ENCODE peak calls at places on chromosome 1, in seven cellular contexts. One of them, this sample, is unnamed.

GRCh38 chr1:167934407-167935251 is 1.9 kb upstream of the DCAF6 start:
- DNase-seq in mesenchymal stem cell: peak
- DNase-seq in stimulated activated CD4-positive, alpha-beta T cell treated with anti-CD3 and anti-CD28 coated beads, Interleukin-15, amount 100 ng/mL, for 48 hours: no peak
- DNase-seq in tibial nerve: no peak
- DNase-seq in NCI-H2081: no peak
- DNase-seq in AG08396: no peak
- DNase-seq in ACHN: no peak
- DNase-seq in this sample: no peak

GRCh38 chr1:1899266-1899966 is 8.5 kb upstream of the GNB1 start:
- DNase-seq in mesenchymal stem cell: no peak
- DNase-seq in stimulated activated CD4-positive, alpha-beta T cell treated with anti-CD3 and anti-CD28 coated beads, Interleukin-15, amount 100 ng/mL, for 48 hours: no peak
- DNase-seq in tibial nerve: no peak
- DNase-seq in NCI-H2081: no peak
- DNase-seq in AG08396: no peak
- DNase-seq in ACHN: no peak
- DNase-seq in this sample: peak

GRCh38 chr1:2597441-2598328 is 11.1 kb downstream of the PRXL2B start:
- DNase-seq in mesenchymal stem cell: no peak
- DNase-seq in stimulated activated CD4-positive, alpha-beta T cell treated with anti-CD3 and anti-CD28 coated beads, Interleukin-15, amount 100 ng/mL, for 48 hours: no peak
- DNase-seq in tibial nerve: no peak
- DNase-seq in NCI-H2081: no peak
- DNase-seq in AG08396: no peak
- DNase-seq in ACHN: no peak
- DNase-seq in this sample: no peak

GRCh38 chr1:117051224-117052064 is 8.7 kb upstream of the TTF2 start:
- DNase-seq in mesenchymal stem cell: peak
- DNase-seq in stimulated activated CD4-positive, alpha-beta T cell treated with anti-CD3 and anti-CD28 coated beads, Interleukin-15, amount 100 ng/mL, for 48 hours: no peak
- DNase-seq in tibial nerve: no peak
- DNase-seq in NCI-H2081: no peak
- DNase-seq in AG08396: no peak
- DNase-seq in ACHN: no peak
- DNase-seq in this sample: no peak

GRCh38 chr1:157302724-157303123 is 164.5 kb upstream of the ETV3 start:
- DNase-seq in mesenchymal stem cell: no peak
- DNase-seq in stimulated activated CD4-positive, alpha-beta T cell treated with anti-CD3 and anti-CD28 coated beads, Interleukin-15, amount 100 ng/mL, for 48 hours: no peak
- DNase-seq in tibial nerve: no peak
- DNase-seq in NCI-H2081: no peak
- DNase-seq in AG08396: no peak
- DNase-seq in ACHN: no peak
- DNase-seq in this sample: no peak

GRCh38 chr1:172135076-172135672 is 285.3 kb upstream of the C1orf105 start:
- DNase-seq in mesenchymal stem cell: peak
- DNase-seq in stimulated activated CD4-positive, alpha-beta T cell treated with anti-CD3 and anti-CD28 coated beads, Interleukin-15, amount 100 ng/mL, for 48 hours: no peak
- DNase-seq in tibial nerve: peak
- DNase-seq in NCI-H2081: no peak
- DNase-seq in AG08396: no peak
- DNase-seq in ACHN: peak
- DNase-seq in this sample: no peak

GRCh38 chr1:174262747-174263241 is 103.5 kb downstream of the RABGAP1L start:
- DNase-seq in mesenchymal stem cell: peak
- DNase-seq in stimulated activated CD4-positive, alpha-beta T cell treated with anti-CD3 and anti-CD28 coated beads, Interleukin-15, amount 100 ng/mL, for 48 hours: no peak
- DNase-seq in tibial nerve: peak
- DNase-seq in NCI-H2081: peak
- DNase-seq in AG08396: peak
- DNase-seq in ACHN: peak
- DNase-seq in this sample: peak

GRCh38 chr1:229430761-229431269 is 3.1 kb downstream of the ACTA1 start:
- DNase-seq in mesenchymal stem cell: peak
- DNase-seq in stimulated activated CD4-positive, alpha-beta T cell treated with anti-CD3 and anti-CD28 coated beads, Interleukin-15, amount 100 ng/mL, for 48 hours: peak
- DNase-seq in tibial nerve: peak
- DNase-seq in NCI-H2081: no peak
- DNase-seq in AG08396: peak
- DNase-seq in ACHN: peak
- DNase-seq in this sample: no peak

GRCh38 chr1:101190441-101190840 is 46.4 kb upstream of the S1PR1 start:
- DNase-seq in mesenchymal stem cell: peak
- DNase-seq in stimulated activated CD4-positive, alpha-beta T cell treated with anti-CD3 and anti-CD28 coated beads, Interleukin-15, amount 100 ng/mL, for 48 hours: no peak
- DNase-seq in tibial nerve: no peak
- DNase-seq in NCI-H2081: no peak
- DNase-seq in AG08396: no peak
- DNase-seq in ACHN: peak
- DNase-seq in this sample: no peak

GRCh38 chr1:68478662-68479061 is 18.2 kb downstream of the DEPDC1 start:
- DNase-seq in mesenchymal stem cell: no peak
- DNase-seq in stimulated activated CD4-positive, alpha-beta T cell treated with anti-CD3 and anti-CD28 coated beads, Interleukin-15, amount 100 ng/mL, for 48 hours: no peak
- DNase-seq in tibial nerve: no peak
- DNase-seq in NCI-H2081: no peak
- DNase-seq in AG08396: no peak
- DNase-seq in ACHN: no peak
- DNase-seq in this sample: no peak

GRCh38 chr1:156196445-156196844 is 2.5 kb downstream of the SLC25A44 start:
- DNase-seq in mesenchymal stem cell: no peak
- DNase-seq in stimulated activated CD4-positive, alpha-beta T cell treated with anti-CD3 and anti-CD28 coated beads, Interleukin-15, amount 100 ng/mL, for 48 hours: no peak
- DNase-seq in tibial nerve: no peak
- DNase-seq in NCI-H2081: no peak
- DNase-seq in AG08396: no peak
- DNase-seq in ACHN: no peak
- DNase-seq in this sample: no peak

GRCh38 chr1:37728416-37728815 is 36.1 kb downstream of the CDCA8 start:
- DNase-seq in mesenchymal stem cell: no peak
- DNase-seq in stimulated activated CD4-positive, alpha-beta T cell treated with anti-CD3 and anti-CD28 coated beads, Interleukin-15, amount 100 ng/mL, for 48 hours: no peak
- DNase-seq in tibial nerve: no peak
- DNase-seq in NCI-H2081: no peak
- DNase-seq in AG08396: no peak
- DNase-seq in ACHN: no peak
- DNase-seq in this sample: no peak

GRCh38 chr1:6991271-6991670 is 206.0 kb downstream of the CAMTA1 start:
- DNase-seq in mesenchymal stem cell: peak
- DNase-seq in stimulated activated CD4-positive, alpha-beta T cell treated with anti-CD3 and anti-CD28 coated beads, Interleukin-15, amount 100 ng/mL, for 48 hours: no peak
- DNase-seq in tibial nerve: no peak
- DNase-seq in NCI-H2081: no peak
- DNase-seq in AG08396: peak
- DNase-seq in ACHN: peak
- DNase-seq in this sample: no peak

GRCh38 chr1:34974626-34975025 is 10.5 kb downstream of the TMEM35B start:
- DNase-seq in mesenchymal stem cell: no peak
- DNase-seq in stimulated activated CD4-positive, alpha-beta T cell treated with anti-CD3 and anti-CD28 coated beads, Interleukin-15, amount 100 ng/mL, for 48 hours: no peak
- DNase-seq in tibial nerve: no peak
- DNase-seq in NCI-H2081: no peak
- DNase-seq in AG08396: no peak
- DNase-seq in ACHN: no peak
- DNase-seq in this sample: no peak

GRCh38 chr1:159163609-159164008 is 7.8 kb upstream of the CADM3 start:
- DNase-seq in mesenchymal stem cell: no peak
- DNase-seq in stimulated activated CD4-positive, alpha-beta T cell treated with anti-CD3 and anti-CD28 coated beads, Interleukin-15, amount 100 ng/mL, for 48 hours: no peak
- DNase-seq in tibial nerve: no peak
- DNase-seq in NCI-H2081: no peak
- DNase-seq in AG08396: no peak
- DNase-seq in ACHN: no peak
- DNase-seq in this sample: no peak

GRCh38 chr1:212291505-212292134 is 6.4 kb downstream of the PPP2R5A start:
- DNase-seq in mesenchymal stem cell: peak
- DNase-seq in stimulated activated CD4-positive, alpha-beta T cell treated with anti-CD3 and anti-CD28 coated beads, Interleukin-15, amount 100 ng/mL, for 48 hours: no peak
- DNase-seq in tibial nerve: no peak
- DNase-seq in NCI-H2081: peak
- DNase-seq in AG08396: peak
- DNase-seq in ACHN: peak
- DNase-seq in this sample: peak

GRCh38 chr1:62273953-62274352 is 45.3 kb downstream of the KANK4 start:
- DNase-seq in mesenchymal stem cell: no peak
- DNase-seq in stimulated activated CD4-positive, alpha-beta T cell treated with anti-CD3 and anti-CD28 coated beads, Interleukin-15, amount 100 ng/mL, for 48 hours: no peak
- DNase-seq in tibial nerve: no peak
- DNase-seq in NCI-H2081: no peak
- DNase-seq in AG08396: no peak
- DNase-seq in ACHN: no peak
- DNase-seq in this sample: no peak

GRCh38 chr1:89590341-89591080 is 42.4 kb upstream of the LRRC8C start:
- DNase-seq in mesenchymal stem cell: no peak
- DNase-seq in stimulated activated CD4-positive, alpha-beta T cell treated with anti-CD3 and anti-CD28 coated beads, Interleukin-15, amount 100 ng/mL, for 48 hours: no peak
- DNase-seq in tibial nerve: no peak
- DNase-seq in NCI-H2081: no peak
- DNase-seq in AG08396: no peak
- DNase-seq in ACHN: no peak
- DNase-seq in this sample: no peak

GRCh38 chr1:228464487-228464983 is 22.6 kb upstream of the RNF187 start:
- DNase-seq in mesenchymal stem cell: peak
- DNase-seq in stimulated activated CD4-positive, alpha-beta T cell treated with anti-CD3 and anti-CD28 coated beads, Interleukin-15, amount 100 ng/mL, for 48 hours: peak
- DNase-seq in tibial nerve: peak
- DNase-seq in NCI-H2081: peak
- DNase-seq in AG08396: peak
- DNase-seq in ACHN: peak
- DNase-seq in this sample: peak

GRCh38 chr1:206142770-206143169 is 25.6 kb upstream of the AVPR1B start:
- DNase-seq in mesenchymal stem cell: no peak
- DNase-seq in stimulated activated CD4-positive, alpha-beta T cell treated with anti-CD3 and anti-CD28 coated beads, Interleukin-15, amount 100 ng/mL, for 48 hours: no peak
- DNase-seq in tibial nerve: no peak
- DNase-seq in NCI-H2081: no peak
- DNase-seq in AG08396: no peak
- DNase-seq in ACHN: no peak
- DNase-seq in this sample: no peak

GRCh38 chr1:33459766-33460543 is 12.5 kb upstream of the ZSCAN20 start:
- DNase-seq in mesenchymal stem cell: peak
- DNase-seq in stimulated activated CD4-positive, alpha-beta T cell treated with anti-CD3 and anti-CD28 coated beads, Interleukin-15, amount 100 ng/mL, for 48 hours: no peak
- DNase-seq in tibial nerve: no peak
- DNase-seq in NCI-H2081: no peak
- DNase-seq in AG08396: no peak
- DNase-seq in ACHN: no peak
- DNase-seq in this sample: no peak

GRCh38 chr1:224615861-224616760 is at the start of gene CNIH3:
- DNase-seq in mesenchymal stem cell: peak
- DNase-seq in stimulated activated CD4-positive, alpha-beta T cell treated with anti-CD3 and anti-CD28 coated beads, Interleukin-15, amount 100 ng/mL, for 48 hours: no peak
- DNase-seq in tibial nerve: no peak
- DNase-seq in NCI-H2081: peak
- DNase-seq in AG08396: peak
- DNase-seq in ACHN: peak
- DNase-seq in this sample: peak

GRCh38 chr1:179805291-179806195 is 62.5 kb downstream of the FAM163A start:
- DNase-seq in mesenchymal stem cell: no peak
- DNase-seq in stimulated activated CD4-positive, alpha-beta T cell treated with anti-CD3 and anti-CD28 coated beads, Interleukin-15, amount 100 ng/mL, for 48 hours: no peak
- DNase-seq in tibial nerve: no peak
- DNase-seq in NCI-H2081: no peak
- DNase-seq in AG08396: no peak
- DNase-seq in ACHN: no peak
- DNase-seq in this sample: no peak

GRCh38 chr1:61269648-61270047 is 187.3 kb downstream of the NFIA start:
- DNase-seq in mesenchymal stem cell: no peak
- DNase-seq in stimulated activated CD4-positive, alpha-beta T cell treated with anti-CD3 and anti-CD28 coated beads, Interleukin-15, amount 100 ng/mL, for 48 hours: no peak
- DNase-seq in tibial nerve: no peak
- DNase-seq in NCI-H2081: no peak
- DNase-seq in AG08396: no peak
- DNase-seq in ACHN: no peak
- DNase-seq in this sample: no peak

GRCh38 chr1:30047576-30047975 is 675.8 kb downstream of the MATN1 start:
- DNase-seq in mesenchymal stem cell: no peak
- DNase-seq in stimulated activated CD4-positive, alpha-beta T cell treated with anti-CD3 and anti-CD28 coated beads, Interleukin-15, amount 100 ng/mL, for 48 hours: no peak
- DNase-seq in tibial nerve: no peak
- DNase-seq in NCI-H2081: no peak
- DNase-seq in AG08396: no peak
- DNase-seq in ACHN: no peak
- DNase-seq in this sample: no peak

GRCh38 chr1:6243053-6243834 is 735 bp upstream of the HES3 start:
- DNase-seq in mesenchymal stem cell: no peak
- DNase-seq in stimulated activated CD4-positive, alpha-beta T cell treated with anti-CD3 and anti-CD28 coated beads, Interleukin-15, amount 100 ng/mL, for 48 hours: no peak
- DNase-seq in tibial nerve: no peak
- DNase-seq in NCI-H2081: no peak
- DNase-seq in AG08396: no peak
- DNase-seq in ACHN: no peak
- DNase-seq in this sample: no peak

GRCh38 chr1:106964505-106964904 is 92.0 kb upstream of the PRMT6 start:
- DNase-seq in mesenchymal stem cell: no peak
- DNase-seq in stimulated activated CD4-positive, alpha-beta T cell treated with anti-CD3 and anti-CD28 coated beads, Interleukin-15, amount 100 ng/mL, for 48 hours: no peak
- DNase-seq in tibial nerve: peak
- DNase-seq in NCI-H2081: no peak
- DNase-seq in AG08396: no peak
- DNase-seq in ACHN: no peak
- DNase-seq in this sample: no peak